ENCODE peak calls at places on chromosomes 12 and 14, in eight cellular contexts. Q is SJCRH30, E is left lung, O is psoas muscle, I is cardiac muscle cell, T is IMR-90, K is T-helper 17 cell, C is mammary epithelial cell. G is an unnamed sample. For H3K9me3, the result is how much of the 10 kb centered on the place peaks cover.

GRCh38 chr14:104938960-104939359 is 14.3 kb downstream of the PLD4 start:
- DNase-seq in Q (no peak), E (no peak), O (no peak), I (no peak), T (no peak), K (no peak), C (no peak), G (no peak)

GRCh38 chr14:24315807-24316596 is 4.7 kb downstream of the LTB4R start:
- DNase-seq in Q (no peak), E (peak), O (peak), I (no peak), T (no peak), K (no peak), C (no peak), G (no peak)

GRCh38 chr12:76449572-76449971 is 101.4 kb upstream of the BBS10 start:
- DNase-seq in Q (no peak), E (no peak), O (no peak), I (no peak), T (peak), K (no peak), C (peak), G (no peak)

GRCh38 chr14:74459289-74459946 is 33.4 kb upstream of the SYNDIG1L start:
- DNase-seq in Q (peak), E (no peak), O (peak), I (peak), T (peak), K (no peak), C (peak), G (peak)

GRCh38 chr14:64952598-64953309 is 10.2 kb upstream of the GPX2 start:
- DNase-seq in Q (no peak), E (no peak), O (no peak), I (no peak), T (no peak), K (no peak), C (no peak), G (no peak)

GRCh38 chr14:35571598-35571997 is 37.6 kb downstream of the INSM2 start:
- DNase-seq in Q (no peak), E (no peak), O (no peak), I (no peak), T (no peak), K (no peak), C (no peak), G (no peak)

GRCh38 chr14:65936342-65936741 is 523.8 kb downstream of the FUT8 start:
- DNase-seq in Q (no peak), E (no peak), O (no peak), I (no peak), T (no peak), K (no peak), C (no peak), G (no peak)

GRCh38 chr12:30692470-30692869 is 3.2 kb downstream of the IPO8 start:
- DNase-seq in Q (no peak), E (no peak), O (no peak), I (no peak), T (peak), K (no peak), C (no peak), G (no peak)

GRCh38 chr12:51393676-51394545 is 2.7 kb upstream of the GALNT6 start:
- DNase-seq in Q (no peak), E (no peak), O (no peak), I (no peak), T (peak), K (peak), C (peak), G (no peak)

GRCh38 chr14:105173901-105174894 is 5.6 kb upstream of the JAG2 start:
- DNase-seq in Q (no peak), E (no peak), O (no peak), I (no peak), T (no peak), K (peak), C (no peak), G (no peak)

GRCh38 chr12:43824207-43824775 is 11.6 kb upstream of the TMEM117 start:
- DNase-seq in Q (peak), E (no peak), O (no peak), I (no peak), T (no peak), K (no peak), C (no peak), G (no peak)

GRCh38 chr12:127723236-127723635 is 543.7 kb upstream of the TMEM132C start:
- DNase-seq in Q (peak), E (no peak), O (no peak), I (no peak), T (no peak), K (no peak), C (no peak), G (peak)

GRCh38 chr12:123132951-123133619 is 17.8 kb downstream of the PITPNM2 start:
- DNase-seq in Q (no peak), E (no peak), O (no peak), I (no peak), T (no peak), K (no peak), C (no peak), G (no peak)

GRCh38 chr12:122421263-122421814 is 1.1 kb downstream of the CLIP1 start:
- DNase-seq in Q (no peak), E (no peak), O (peak), I (peak), T (peak), K (no peak), C (peak), G (peak)

GRCh38 chr14:32633214-32633864 is 304.2 kb downstream of the AKAP6 start:
- DNase-seq in Q (no peak), E (no peak), O (no peak), I (no peak), T (no peak), K (no peak), C (no peak), G (no peak)

GRCh38 chr12:69254046-69254445 is 14.7 kb downstream of the CPSF6 start:
- DNase-seq in Q (peak), E (no peak), O (no peak), I (peak), T (peak), K (no peak), C (peak), G (peak)

GRCh38 chr12:51926718-51927117 is 19.4 kb downstream of the ACVRL1 start:
- DNase-seq in Q (no peak), E (no peak), O (no peak), I (peak), T (peak), K (no peak), C (peak), G (peak)

GRCh38 chr12:114405199-114405448 is 820 bp downstream of the TBX5 start:
- DNase-seq in Q (no peak), E (no peak), O (no peak), I (no peak), T (no peak), K (no peak), C (no peak), G (no peak)

GRCh38 chr14:59028476-59029202 is 159.8 kb upstream of the DAAM1 start:
- DNase-seq in Q (peak), E (peak), O (peak), I (peak), T (peak), K (no peak), C (peak), G (peak)

GRCh38 chr12:95633049-95633545 is 81.8 kb upstream of the USP44 start:
- DNase-seq in Q (peak), E (no peak), O (peak), I (no peak), T (peak), K (no peak), C (peak), G (peak)

GRCh38 chr12:112182499-112182898 is 57.1 kb downstream of the TRAFD1 start:
- DNase-seq in Q (peak), E (no peak), O (no peak), I (no peak), T (peak), K (no peak), C (no peak), G (no peak)

DNA sequence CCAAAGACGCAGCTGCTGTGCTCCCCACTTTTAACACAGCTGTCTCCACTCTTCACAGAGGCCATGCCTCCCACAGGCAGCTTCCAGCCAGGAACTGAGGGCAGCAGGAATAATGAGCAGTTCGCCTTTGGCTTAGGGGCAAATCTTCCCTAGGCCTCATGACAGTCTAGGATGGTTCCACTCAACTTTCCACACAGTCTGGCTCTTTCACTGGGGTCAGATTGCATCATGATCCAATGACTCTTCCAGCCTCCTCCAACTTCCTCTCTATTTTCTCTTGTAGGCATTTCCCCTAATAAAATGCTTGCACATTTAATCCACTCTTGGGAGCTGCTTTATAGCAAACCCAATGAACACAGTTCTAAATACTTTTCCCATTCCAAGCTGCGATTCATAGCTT is 271.6 kb upstream of the ATP2B1 start:
- DNase-seq in Q (peak), E (no peak), O (no peak), I (no peak), T (peak), K (no peak), C (peak), G (peak)
- H3K9me3 ChIP-seq in Q (under half), E (under half), O (under half), I (under half), T (under half), K (under half), C (under half), G (under half)

DNA sequence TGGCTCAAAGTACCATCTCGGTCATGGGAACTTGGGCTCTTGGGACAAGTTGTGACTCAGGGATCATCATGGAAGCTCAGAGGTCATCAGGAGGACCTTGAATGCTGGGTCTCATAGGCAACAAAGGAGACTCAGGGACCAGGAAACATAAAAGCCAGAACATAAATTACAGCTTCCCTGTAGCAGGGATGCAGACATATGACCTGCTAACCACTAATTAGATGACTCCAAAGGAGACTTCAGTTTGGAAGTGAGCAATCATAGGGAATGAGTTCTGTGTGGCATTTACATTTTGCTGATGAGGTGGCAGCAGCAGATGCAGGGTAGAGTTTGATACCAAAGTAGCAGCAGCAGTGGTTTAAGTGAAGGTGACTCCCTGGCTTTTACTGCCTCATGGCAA is 97.7 kb upstream of the SCAF11 start:
- DNase-seq in Q (no peak), E (no peak), O (no peak), I (no peak), T (no peak), K (no peak), C (peak), G (no peak)
- H3K9me3 ChIP-seq in Q (under half), E (under half), O (under half), I (under half), T (under half), K (under half), C (under half), G (under half)

GRCh38 chr14:99260652-99261551 is 11.1 kb downstream of the BCL11B start:
- DNase-seq in Q (no peak), E (no peak), O (no peak), I (no peak), T (no peak), K (peak), C (no peak), G (no peak)

GRCh38 chr14:99258884-99259283 is 13.1 kb downstream of the BCL11B start:
- DNase-seq in Q (no peak), E (no peak), O (no peak), I (no peak), T (no peak), K (no peak), C (no peak), G (no peak)

GRCh38 chr14:99258341-99258781 is 13.6 kb downstream of the BCL11B start:
- DNase-seq in Q (no peak), E (no peak), O (no peak), I (no peak), T (no peak), K (no peak), C (no peak), G (no peak)

GRCh38 chr14:99260116-99260515 is 11.9 kb downstream of the BCL11B start:
- DNase-seq in Q (no peak), E (no peak), O (no peak), I (no peak), T (no peak), K (no peak), C (no peak), G (no peak)

DNA sequence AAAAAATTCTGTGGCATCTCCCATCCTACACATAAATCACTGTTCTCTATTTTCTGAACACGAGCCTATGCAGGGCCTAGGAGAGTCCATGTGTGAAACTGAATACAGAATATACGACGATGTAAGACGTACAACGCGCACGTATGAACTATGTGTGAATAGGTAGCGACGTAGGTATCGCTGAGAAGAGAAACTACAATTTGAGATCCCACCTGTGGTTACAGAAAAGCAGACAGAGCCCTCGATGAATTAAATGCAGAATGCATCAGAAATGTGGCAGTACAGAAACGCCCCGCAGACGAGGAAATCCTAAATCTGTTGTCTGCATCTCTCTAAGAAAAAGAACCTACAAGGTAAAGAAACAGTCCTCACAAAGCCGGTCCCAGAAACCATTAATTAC is 12.7 kb downstream of the BCL11B start:
- DNase-seq in Q (no peak), E (no peak), O (no peak), I (no peak), T (no peak), K (no peak), C (no peak), G (no peak)
- H3K9me3 ChIP-seq in Q (under half), E (under half), O (under half), I (under half), T (under half), K (under half), C (under half), G (under half)

DNA sequence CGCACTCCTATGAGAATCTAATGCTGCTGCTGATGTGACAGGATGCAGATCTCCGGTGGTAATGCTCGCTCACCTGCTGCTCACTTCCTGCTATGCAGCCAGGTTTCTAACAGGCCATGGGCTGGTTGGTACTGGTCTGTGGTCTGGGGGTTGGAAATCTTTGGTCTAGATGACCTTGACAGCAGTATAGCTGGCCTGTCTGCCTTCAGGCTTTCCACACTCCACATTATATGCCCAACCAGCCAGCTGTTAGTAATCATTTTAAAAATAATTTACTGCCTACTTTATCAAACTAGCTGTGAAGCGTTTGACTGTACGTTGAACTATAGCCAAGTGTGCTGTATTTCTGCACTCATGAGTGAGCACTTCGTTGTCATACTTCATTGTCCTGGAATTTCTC is 424.0 kb upstream of the GARIN6 start:
- DNase-seq in Q (no peak), E (no peak), O (no peak), I (no peak), T (no peak), K (no peak), C (no peak), G (no peak)
- H3K9me3 ChIP-seq in Q (under half), E (under half), O (under half), I (under half), T (under half), K (under half), C (under half), G (under half)

GRCh38 chr14:98163285-98163741 is 1108.7 kb downstream of the BCL11B start:
- DNase-seq in Q (no peak), E (no peak), O (no peak), I (no peak), T (no peak), K (no peak), C (no peak), G (no peak)
- H3K9me3 ChIP-seq in Q (under half), E (under half), O (under half), I (under half), T (under half), K (under half), C (under half), G (under half)

GRCh38 chr12:48473061-48473460 is 702 bp downstream of the ANP32D start:
- DNase-seq in Q (no peak), E (no peak), O (no peak), I (no peak), T (no peak), K (no peak), C (no peak), G (no peak)

GRCh38 chr12:48472259-48472658 is at the start of gene ANP32D:
- DNase-seq in Q (no peak), E (no peak), O (no peak), I (no peak), T (no peak), K (no peak), C (no peak), G (no peak)
- H3K9me3 ChIP-seq in Q (under half), E (half or more), O (under half), I (under half), T (under half), K (under half), C (under half), G (under half)

GRCh38 chr14:98900721-98901272 is 371.2 kb downstream of the BCL11B start:
- DNase-seq in Q (no peak), E (no peak), O (no peak), I (no peak), T (no peak), K (no peak), C (no peak), G (no peak)
- H3K9me3 ChIP-seq in Q (under half), E (under half), O (under half), I (under half), T (under half), K (under half), C (under half), G (under half)

GRCh38 chr12:6556857-6557256 is 1.0 kb upstream of the IFFO1 start:
- DNase-seq in Q (no peak), E (no peak), O (no peak), I (no peak), T (no peak), K (no peak), C (no peak), G (no peak)
- H3K9me3 ChIP-seq in Q (under half), E (under half), O (under half), I (under half), T (under half), K (under half), C (under half), G (under half)

DNA sequence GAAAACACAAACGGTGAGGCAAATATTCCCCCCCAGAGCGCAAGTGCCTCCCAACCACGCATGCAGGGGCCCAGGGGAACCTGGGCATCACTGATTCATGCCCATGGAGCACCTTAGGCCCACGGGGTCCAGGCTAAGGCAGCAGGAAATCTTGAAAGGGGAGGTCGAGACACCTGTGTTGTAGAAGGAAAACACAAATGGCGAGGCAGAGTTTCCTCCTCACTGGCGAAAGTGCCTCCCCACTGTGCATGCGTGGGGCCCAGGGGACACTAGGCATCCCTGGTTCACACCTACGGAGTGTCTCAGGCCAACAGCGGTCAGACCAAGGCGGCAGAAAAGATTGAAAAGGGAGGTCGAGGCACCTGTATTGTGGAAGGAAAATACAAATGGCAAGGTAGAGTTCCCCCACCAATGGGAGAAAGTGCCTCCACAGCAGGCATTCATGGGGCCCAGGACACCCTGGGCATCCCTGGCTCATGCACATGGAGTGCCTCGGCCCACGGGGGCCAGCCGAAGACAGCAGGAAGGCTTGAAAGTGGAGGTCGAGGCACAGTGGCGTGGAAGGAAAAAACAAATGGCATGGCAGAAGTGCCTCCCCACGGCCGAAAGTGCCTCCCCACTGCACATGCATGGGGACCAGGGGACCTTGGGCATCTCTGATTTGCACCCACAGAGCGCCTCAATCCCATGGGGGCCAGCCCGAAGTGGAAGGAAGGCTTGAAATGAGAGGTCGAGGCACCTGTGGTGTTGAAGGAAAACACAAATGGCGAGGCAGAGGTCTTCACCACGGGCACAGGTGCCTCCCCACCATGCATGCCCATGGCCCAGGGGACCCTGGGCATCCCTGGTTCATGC is 368.8 kb downstream of the ALG10 start:
- DNase-seq in Q (no peak), E (peak), O (peak), I (no peak), T (no peak), K (no peak), C (no peak), G (no peak)
- H3K9me3 ChIP-seq in Q (under half), E (half or more), O (under half), I (under half), T (half or more), K (under half), C (half or more), G (under half)

G was measured in hepatocyte.